ENCODE peak calls at places on chromosomes 16 and 17, in six cellular contexts. O is neural progenitor cell; K is transverse colon; E is colonic mucosa; S is H1; U is CD8-positive, alpha-beta memory T cell. Z is an unnamed sample. For H3K9me3, the result is how much of the 10 kb centered on the place peaks cover.

GRCh38 chr17:43042025-43042424 is 17.0 kb downstream of the RND2 start:
- DNase-seq in O (peak), K (no peak), E (no peak), S (no peak), U (no peak), Z (no peak)

GRCh38 chr17:28747046-28747691 is 3.4 kb downstream of the TRAF4 start:
- DNase-seq in O (no peak), K (peak), E (peak), S (no peak), U (no peak), Z (no peak)

GRCh38 chr16:70590722-70591438 is 55.5 kb upstream of the IL34 start:
- DNase-seq in O (no peak), K (no peak), E (no peak), S (no peak), U (no peak), Z (no peak)

GRCh38 chr16:15559176-15559575 is 83.8 kb downstream of the MARF1 start:
- DNase-seq in O (no peak), K (no peak), E (no peak), S (no peak), U (no peak), Z (no peak)

GRCh38 chr17:49910094-49910857 is 58.7 kb upstream of the DLX4 start:
- DNase-seq in O (peak), K (no peak), E (no peak), S (no peak), U (no peak), Z (no peak)

GRCh38 chr16:11099672-11100195 is 155.4 kb downstream of the CLEC16A start:
- DNase-seq in O (no peak), K (no peak), E (no peak), S (no peak), U (no peak), Z (no peak)

GRCh38 chr16:73171380-73171779 is 123.5 kb upstream of the ZFHX3 start:
- DNase-seq in O (no peak), K (peak), E (no peak), S (no peak), U (no peak), Z (peak)

GRCh38 chr16:30499284-30499683 is 26.7 kb downstream of the ITGAL start:
- DNase-seq in O (no peak), K (no peak), E (no peak), S (no peak), U (no peak), Z (no peak)

GRCh38 chr16:12435730-12436129 is 368.0 kb downstream of the CPPED1 start:
- DNase-seq in O (no peak), K (no peak), E (no peak), S (no peak), U (no peak), Z (no peak)

GRCh38 chr16:72066747-72067146 is 3.7 kb downstream of the HPR start:
- DNase-seq in O (peak), K (no peak), E (no peak), S (no peak), U (no peak), Z (no peak)

GRCh38 chr17:79027925-79028491 is 4.0 kb downstream of the C1QTNF1 start:
- DNase-seq in O (no peak), K (no peak), E (no peak), S (no peak), U (no peak), Z (peak)

GRCh38 chr16:30762991-30763725 is 1.0 kb downstream of the RNF40 start:
- DNase-seq in O (no peak), K (no peak), E (no peak), S (no peak), U (no peak), Z (no peak)

GRCh38 chr16:69796285-69797118 is 34.4 kb downstream of the WWP2 start:
- DNase-seq in O (peak), K (peak), E (peak), S (no peak), U (no peak), Z (peak)

GRCh38 chr17:29358421-29358820 is 31.7 kb upstream of the TAOK1 start:
- DNase-seq in O (no peak), K (no peak), E (no peak), S (no peak), U (no peak), Z (no peak)

GRCh38 chr17:38608648-38609047 is 2.9 kb upstream of the SRCIN1 start:
- DNase-seq in O (no peak), K (peak), E (peak), S (no peak), U (no peak), Z (no peak)

GRCh38 chr16:2811703-2812471 is 5.2 kb upstream of the PRSS21 start:
- DNase-seq in O (no peak), K (no peak), E (no peak), S (no peak), U (peak), Z (peak)

GRCh38 chr16:53745753-53746258 is 41.9 kb downstream of the FTO start:
- DNase-seq in O (no peak), K (no peak), E (no peak), S (no peak), U (no peak), Z (no peak)

GRCh38 chr16:14028207-14028606 is 42.9 kb upstream of the MRTFB start:
- DNase-seq in O (no peak), K (no peak), E (no peak), S (no peak), U (no peak), Z (peak)

GRCh38 chr17:49249890-49250522 is 19.4 kb upstream of the PHOSPHO1 start:
- DNase-seq in O (no peak), K (no peak), E (no peak), S (no peak), U (no peak), Z (no peak)

GRCh38 chr16:19809121-19809635 is 75.5 kb downstream of the GPRC5B start:
- DNase-seq in O (no peak), K (no peak), E (no peak), S (no peak), U (no peak), Z (peak)

GRCh38 chr17:970388-970768 is 9.2 kb downstream of the NXN start:
- DNase-seq in O (no peak), K (no peak), E (no peak), S (no peak), U (no peak), Z (no peak)

GRCh38 chr17:29567362-29568330 is 809 bp upstream of the ABHD15 start:
- DNase-seq in O (peak), K (peak), E (peak), S (no peak), U (peak), Z (peak)

GRCh38 chr16:49422896-49423295 is 49.3 kb downstream of the C16orf78 start:
- DNase-seq in O (no peak), K (no peak), E (no peak), S (no peak), U (no peak), Z (no peak)

GRCh38 chr16:56632160-56632847 is at the start of gene MT1M:
- DNase-seq in O (peak), K (peak), E (no peak), S (no peak), U (no peak), Z (no peak)

GRCh38 chr17:80006339-80006720 is 29.3 kb downstream of the TBC1D16 start:
- DNase-seq in O (no peak), K (no peak), E (no peak), S (no peak), U (no peak), Z (no peak)

GRCh38 chr17:193841-194806 is 12.7 kb upstream of the DOC2B start:
- DNase-seq in O (no peak), K (no peak), E (no peak), S (no peak), U (peak), Z (no peak)

GRCh38 chr16:48330847-48331204 is 54.4 kb downstream of the SIAH1 start:
- DNase-seq in O (no peak), K (no peak), E (no peak), S (no peak), U (no peak), Z (no peak)

GRCh38 chr16:48326937-48327336 is 58.3 kb downstream of the SIAH1 start:
- DNase-seq in O (no peak), K (no peak), E (no peak), S (no peak), U (no peak), Z (no peak)

GRCh38 chr16:48329138-48329537 is 56.1 kb downstream of the SIAH1 start:
- DNase-seq in O (no peak), K (no peak), E (no peak), S (no peak), U (no peak), Z (no peak)

GRCh38 chr16:48332978-48333377 is 52.2 kb downstream of the SIAH1 start:
- DNase-seq in O (no peak), K (no peak), E (no peak), S (no peak), U (no peak), Z (no peak)

GRCh38 chr16:48330133-48330846 is 54.9 kb downstream of the SIAH1 start:
- DNase-seq in O (no peak), K (no peak), E (no peak), S (no peak), U (no peak), Z (no peak)
- H3K9me3 ChIP-seq in O (under half), K (under half), E (under half), S (under half), U (under half), Z (under half)

DNA sequence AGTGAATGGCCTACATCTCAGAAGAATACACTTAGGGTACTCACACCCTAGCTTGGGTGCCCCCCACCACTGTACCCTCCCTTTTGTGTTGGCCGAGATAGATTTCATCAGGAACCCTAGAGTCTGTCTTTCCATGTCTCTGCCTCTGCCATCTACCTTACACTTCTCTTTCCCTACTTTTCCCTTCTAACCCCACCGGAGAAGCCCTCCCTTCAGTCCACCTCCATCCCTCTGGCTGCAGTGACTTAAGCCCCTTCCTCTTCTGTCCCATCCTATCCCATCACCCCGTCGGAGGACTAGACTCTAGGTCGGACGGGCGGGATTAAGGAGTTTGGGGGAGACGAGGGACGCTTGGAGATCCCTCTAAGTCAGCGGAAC is 213 bp downstream of the DLG4 start:
- DNase-seq in O (no peak), K (no peak), E (no peak), S (no peak), U (no peak), Z (no peak)
- H3K4me3 ChIP-seq in O (peak), K (peak), E (peak), S (peak), U (peak), Z (peak)

GRCh38 chr17:44209786-44210341 is 9.6 kb downstream of the UBTF start:
- DNase-seq in O (no peak), K (no peak), E (no peak), S (no peak), U (no peak), Z (no peak)
- H3K27ac ChIP-seq in O (no peak), K (peak), E (no peak), S (no peak), U (no peak), Z (no peak)

GRCh38 chr17:26792486-26792885 is 501.4 kb upstream of the WSB1 start:
- DNase-seq in O (no peak), K (no peak), E (no peak), S (peak), U (no peak), Z (no peak)
- H3K9me3 ChIP-seq in O (half or more), K (under half), E (under half), S (half or more), U (under half), Z (under half)